ENCODE peak calls at places on chromosome 19, in ten cellular contexts. V is WTC11; J is CD8-positive, alpha-beta T cell; C is heart left ventricle; L is gastrocnemius medialis; M is T-helper 2 cell; N is stimulated activated CD4-positive, alpha-beta T cell treated with anti-CD3 and anti-CD28 coated beads, Interleukin-4, amount 100 ng/mL, for 48 hours; G is GOT3; S is mammary epithelial cell; Q is iPS DF 19.7. P is an unnamed sample.
A peak's percentile ranks its signal among the peaks of the same experiment; 100 is the strongest.

GRCh38 chr19:19535311-19536191 is 2.5 kb upstream of the CILP2 start:
- DNase-seq in V (no peak), J (no peak), C (no peak), L (no peak), M (no peak), N (no peak), G (no peak), S (no peak), Q (no peak), P (no peak)

GRCh38 chr19:4636151-4636717 is 3.1 kb upstream of the TNFAIP8L1 start:
- DNase-seq in V (peak; percentile 85), J (peak; percentile 70), C (peak; percentile 90), L (peak; percentile 29), M (peak; percentile 66), N (peak; percentile 70), G (no peak), S (peak; percentile 21), Q (no peak), P (peak; percentile 38)

GRCh38 chr19:46376241-46377153 is 29.6 kb downstream of the PPP5C start:
- DNase-seq in V (no peak), J (no peak), C (no peak), L (no peak), M (no peak), N (no peak), G (no peak), S (no peak), Q (no peak), P (no peak)

GRCh38 chr19:10517760-10518443 is 655 bp upstream of the S1PR5 start:
- DNase-seq in V (peak; percentile 65), J (no peak), C (no peak), L (no peak), M (no peak), N (no peak), G (no peak), S (no peak), Q (no peak), P (peak; percentile 46)

GRCh38 chr19:21149877-21150276 is 8.0 kb downstream of the ZNF431 start:
- DNase-seq in V (no peak), J (no peak), C (no peak), L (no peak), M (no peak), N (no peak), G (no peak), S (no peak), Q (no peak), P (no peak)

GRCh38 chr19:35347171-35347929 is at the start of gene FFAR1:
- DNase-seq in V (no peak), J (no peak), C (peak; percentile 28), L (no peak), M (no peak), N (peak; percentile 51), G (no peak), S (no peak), Q (no peak), P (no peak)

GRCh38 chr19:14979498-14980255 is at the start of gene SLC1A6:
- DNase-seq in V (peak; percentile 75), J (no peak), C (no peak), L (no peak), M (no peak), N (no peak), G (no peak), S (peak; percentile 21), Q (no peak), P (no peak)

GRCh38 chr19:9917322-9917721 is 19.0 kb downstream of the OLFM2 start:
- DNase-seq in V (peak; percentile 47), J (no peak), C (no peak), L (no peak), M (no peak), N (no peak), G (no peak), S (peak; percentile 58), Q (no peak), P (peak; percentile 51)

GRCh38 chr19:39474139-39474620 is 6.5 kb upstream of the TIMM50 start:
- DNase-seq in V (peak; percentile 90), J (peak; percentile 60), C (peak; percentile 77), L (peak; percentile 33), M (peak; percentile 57), N (peak; percentile 64), G (no peak), S (no peak), Q (no peak), P (peak; percentile 44)

GRCh38 chr19:55406869-55407624 is 541 bp downstream of the UBE2S start:
- DNase-seq in V (no peak), J (no peak), C (no peak), L (no peak), M (no peak), N (no peak), G (no peak), S (no peak), Q (no peak), P (peak; percentile 39)

GRCh38 chr19:29667941-29668340 is 2.7 kb downstream of the PLEKHF1 start:
- DNase-seq in V (no peak), J (peak; percentile 51), C (peak; percentile 62), L (peak; percentile 63), M (no peak), N (no peak), G (no peak), S (no peak), Q (no peak), P (no peak)

GRCh38 chr19:32372726-32373613 is 27.6 kb downstream of the ZNF507 start:
- DNase-seq in V (no peak), J (no peak), C (no peak), L (no peak), M (no peak), N (no peak), G (no peak), S (no peak), Q (no peak), P (no peak)

GRCh38 chr19:45940515-45940805 is 25.9 kb upstream of the NANOS2 start:
- DNase-seq in V (no peak), J (no peak), C (no peak), L (no peak), M (no peak), N (no peak), G (no peak), S (no peak), Q (no peak), P (no peak)

GRCh38 chr19:20612711-20613316 is 47.2 kb upstream of the ZNF737 start:
- DNase-seq in V (no peak), J (no peak), C (no peak), L (no peak), M (no peak), N (no peak), G (no peak), S (peak; percentile 4), Q (no peak), P (peak; percentile 3)

GRCh38 chr19:42151735-42152134 is 19.5 kb upstream of the POU2F2 start:
- DNase-seq in V (no peak), J (no peak), C (no peak), L (no peak), M (no peak), N (no peak), G (no peak), S (no peak), Q (no peak), P (no peak)

GRCh38 chr19:49389406-49389805 is 1.4 kb downstream of the KASH5 start:
- DNase-seq in V (no peak), J (no peak), C (no peak), L (no peak), M (no peak), N (no peak), G (no peak), S (no peak), Q (no peak), P (no peak)

GRCh38 chr19:32876236-32876918 is 6.8 kb upstream of the SLC7A9 start:
- DNase-seq in V (no peak), J (no peak), C (no peak), L (no peak), M (no peak), N (no peak), G (no peak), S (no peak), Q (no peak), P (no peak)

GRCh38 chr19:19146000-19146608 is 7.8 kb upstream of the TMEM161A start:
- DNase-seq in V (peak; percentile 94), J (peak; percentile 81), C (peak; percentile 90), L (peak; percentile 72), M (peak; percentile 79), N (peak; percentile 73), G (peak; percentile 39), S (peak; percentile 42), Q (no peak), P (peak; percentile 59)

GRCh38 chr19:45558399-45558878 is 26.2 kb downstream of the OPA3 start:
- DNase-seq in V (peak; percentile 78), J (peak; percentile 55), C (no peak), L (no peak), M (peak; percentile 14), N (peak; percentile 48), G (no peak), S (peak; percentile 40), Q (no peak), P (peak; percentile 45)

GRCh38 chr19:57803594-57804325 is 11.0 kb downstream of the ZNF552 start:
- DNase-seq in V (peak; percentile 69), J (no peak), C (peak; percentile 66), L (no peak), M (no peak), N (no peak), G (no peak), S (peak; percentile 67), Q (peak; percentile 81), P (peak; percentile 84)

GRCh38 chr19:36172852-36173251 is 20.6 kb upstream of the COX7A1 start:
- DNase-seq in V (no peak), J (no peak), C (no peak), L (no peak), M (no peak), N (no peak), G (no peak), S (no peak), Q (no peak), P (no peak)

GRCh38 chr19:56350416-56351045 is 35.9 kb upstream of the ZSCAN5A start:
- DNase-seq in V (peak; percentile 55), J (peak; percentile 14), C (no peak), L (no peak), M (no peak), N (peak; percentile 26), G (no peak), S (peak; percentile 31), Q (no peak), P (peak; percentile 46)

GRCh38 chr19:51417107-51417806 is at the start of gene SIGLEC10:
- DNase-seq in V (peak; percentile 31), J (no peak), C (peak; percentile 80), L (no peak), M (no peak), N (peak; percentile 52), G (no peak), S (no peak), Q (no peak), P (no peak)

GRCh38 chr19:42091300-42092266 is 15.6 kb downstream of the ZNF574 start:
- DNase-seq in V (no peak), J (no peak), C (no peak), L (no peak), M (no peak), N (no peak), G (no peak), S (peak; percentile 63), Q (no peak), P (no peak)

GRCh38 chr19:12295191-12295590 is 508 bp upstream of the ZNF44 start:
- DNase-seq in V (no peak), J (no peak), C (no peak), L (no peak), M (no peak), N (no peak), G (no peak), S (no peak), Q (no peak), P (no peak)

GRCh38 chr19:36210497-36210896 is 4.0 kb downstream of the ZNF565 start:
- DNase-seq in V (no peak), J (no peak), C (no peak), L (no peak), M (no peak), N (no peak), G (no peak), S (no peak), Q (no peak), P (no peak)

GRCh38 chr19:6718741-6719539 is 1.5 kb downstream of the C3 start:
- DNase-seq in V (peak; percentile 78), J (no peak), C (peak; percentile 46), L (no peak), M (no peak), N (no peak), G (no peak), S (peak; percentile 23), Q (no peak), P (no peak)

GRCh38 chr19:29771708-29772415 is 39.9 kb upstream of the CCNE1 start:
- DNase-seq in V (peak; percentile 76), J (no peak), C (no peak), L (no peak), M (no peak), N (peak; percentile 23), G (no peak), S (peak; percentile 30), Q (no peak), P (peak; percentile 48)